ENCODE peak calls at places on chromosomes 2 and 18, in four cellular contexts. One of them, this sample, is unnamed.

GRCh38 chr2:58046585-58047372 is at the start of gene VRK2:
- DNase-seq in H1: peak
- DNase-seq in mesenchymal stem cell: peak
- DNase-seq in mesendoderm: peak
- DNase-seq in this sample: peak

GRCh38 chr2:69946351-69947077 is 14.9 kb downstream of the ASPRV1 start:
- DNase-seq in mesenchymal stem cell: peak
- DNase-seq in mesendoderm: no peak
- DNase-seq in H1: no peak
- DNase-seq in this sample: peak

GRCh38 chr2:192558637-192559036 is 363.9 kb upstream of the TMEFF2 start:
- DNase-seq in mesendoderm: no peak
- DNase-seq in mesenchymal stem cell: no peak
- DNase-seq in H1: no peak
- DNase-seq in this sample: no peak

GRCh38 chr2:12020833-12021469 is 274.5 kb downstream of the LPIN1 start:
- DNase-seq in H1: no peak
- DNase-seq in mesenchymal stem cell: no peak
- DNase-seq in mesendoderm: no peak
- DNase-seq in this sample: no peak

GRCh38 chr2:41116106-41116797 is 664.4 kb upstream of the SLC8A1 start:
- DNase-seq in mesenchymal stem cell: no peak
- DNase-seq in mesendoderm: no peak
- DNase-seq in H1: no peak
- DNase-seq in this sample: no peak

GRCh38 chr2:24984912-24985311 is 13.2 kb upstream of the DNAJC27 start:
- DNase-seq in H1: no peak
- DNase-seq in mesendoderm: peak
- DNase-seq in mesenchymal stem cell: peak
- DNase-seq in this sample: peak

GRCh38 chr2:109510136-109511028 is 103.4 kb downstream of the SEPTIN10 start:
- DNase-seq in H1: peak
- DNase-seq in mesendoderm: peak
- DNase-seq in mesenchymal stem cell: peak
- DNase-seq in this sample: peak

GRCh38 chr2:24206242-24206641 is 31.4 kb downstream of the FAM228A start:
- DNase-seq in mesenchymal stem cell: no peak
- DNase-seq in mesendoderm: no peak
- DNase-seq in H1: no peak
- DNase-seq in this sample: no peak

GRCh38 chr2:207405150-207405549 is 124.6 kb upstream of the CREB1 start:
- DNase-seq in H1: no peak
- DNase-seq in mesenchymal stem cell: no peak
- DNase-seq in mesendoderm: no peak
- DNase-seq in this sample: no peak

GRCh38 chr2:137886432-137886831 is 77.8 kb upstream of the HNMT start:
- DNase-seq in H1: no peak
- DNase-seq in mesenchymal stem cell: no peak
- DNase-seq in mesendoderm: peak
- DNase-seq in this sample: no peak

GRCh38 chr2:12032975-12033374 is 286.5 kb downstream of the LPIN1 start:
- DNase-seq in mesendoderm: peak
- DNase-seq in mesenchymal stem cell: peak
- DNase-seq in H1: no peak
- DNase-seq in this sample: peak

GRCh38 chr2:45714679-45715078 is 63.2 kb downstream of the PRKCE start:
- DNase-seq in mesenchymal stem cell: no peak
- DNase-seq in H1: no peak
- DNase-seq in mesendoderm: no peak
- DNase-seq in this sample: no peak

GRCh38 chr2:27353762-27354596 is 2.6 kb downstream of the GTF3C2 start:
- DNase-seq in mesendoderm: peak
- DNase-seq in mesenchymal stem cell: peak
- DNase-seq in H1: no peak
- DNase-seq in this sample: peak

GRCh38 chr18:2302628-2303516 is 268.4 kb downstream of the METTL4 start:
- DNase-seq in mesenchymal stem cell: no peak
- DNase-seq in H1: no peak
- DNase-seq in mesendoderm: peak
- DNase-seq in this sample: no peak

GRCh38 chr2:174623690-174624089 is 26.1 kb upstream of the WIPF1 start:
- DNase-seq in mesenchymal stem cell: no peak
- DNase-seq in H1: no peak
- DNase-seq in mesendoderm: no peak
- DNase-seq in this sample: no peak

GRCh38 chr2:147572622-147573021 is 272.2 kb upstream of the ACVR2A start:
- DNase-seq in mesenchymal stem cell: no peak
- DNase-seq in H1: no peak
- DNase-seq in mesendoderm: peak
- DNase-seq in this sample: no peak

GRCh38 chr2:174682578-174683391 is 81.5 kb downstream of the CHRNA1 start:
- DNase-seq in mesendoderm: peak
- DNase-seq in mesenchymal stem cell: peak
- DNase-seq in H1: no peak
- DNase-seq in this sample: peak

GRCh38 chr2:145006957-145007672 is 487.2 kb upstream of the ZEB2 start:
- DNase-seq in H1: no peak
- DNase-seq in mesenchymal stem cell: peak
- DNase-seq in mesendoderm: no peak
- DNase-seq in this sample: peak

GRCh38 chr2:6773007-6773693 is 92.6 kb downstream of the CMPK2 start:
- DNase-seq in H1: peak
- DNase-seq in mesendoderm: peak
- DNase-seq in mesenchymal stem cell: peak
- DNase-seq in this sample: peak

GRCh38 chr2:106561803-106562202 is 74.6 kb downstream of the CD8B2 start:
- DNase-seq in H1: no peak
- DNase-seq in mesendoderm: no peak
- DNase-seq in mesenchymal stem cell: no peak
- DNase-seq in this sample: no peak

GRCh38 chr2:95569170-95569569 is 22.6 kb upstream of the TRIM43 start:
- DNase-seq in mesenchymal stem cell: no peak
- DNase-seq in H1: no peak
- DNase-seq in mesendoderm: no peak
- DNase-seq in this sample: no peak

GRCh38 chr18:77055429-77056310 is 76.9 kb downstream of the MBP start:
- DNase-seq in mesendoderm: no peak
- DNase-seq in H1: no peak
- DNase-seq in mesenchymal stem cell: peak
- DNase-seq in this sample: peak
- H4K8ac ChIP-seq in mesendoderm: no peak
- H4K8ac ChIP-seq in H1: no peak
- H4K8ac ChIP-seq in mesenchymal stem cell: peak
- H4K8ac ChIP-seq in this sample: peak

DNA sequence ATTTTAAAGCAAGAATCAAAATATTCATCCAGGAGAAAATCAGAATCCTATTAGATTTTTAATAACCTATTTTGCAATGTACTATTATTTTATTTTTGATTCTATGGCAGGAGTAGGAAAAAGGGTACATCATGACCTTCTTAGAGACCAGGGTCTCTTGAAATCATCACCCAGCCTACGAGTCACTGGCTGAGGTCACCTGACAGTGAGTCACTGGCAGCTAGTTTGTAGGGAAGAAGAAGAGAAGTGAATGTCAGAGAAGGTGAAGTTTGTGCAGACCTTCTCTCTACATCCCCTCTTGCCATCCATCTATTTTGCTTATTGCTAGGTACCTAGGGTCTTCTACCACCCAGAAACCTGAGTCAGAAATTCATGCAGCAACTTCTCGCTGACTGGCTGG is 144.2 kb downstream of the ALK start:
- DNase-seq in mesenchymal stem cell: no peak
- DNase-seq in H1: no peak
- DNase-seq in mesendoderm: peak
- DNase-seq in this sample: peak
- H4K8ac ChIP-seq in mesenchymal stem cell: no peak
- H4K8ac ChIP-seq in H1: no peak
- H4K8ac ChIP-seq in mesendoderm: no peak
- H4K8ac ChIP-seq in this sample: no peak

GRCh38 chr2:15810451-15811150 is 129.7 kb upstream of the MYCN start:
- DNase-seq in mesenchymal stem cell: no peak
- DNase-seq in mesendoderm: no peak
- DNase-seq in H1: no peak
- DNase-seq in this sample: no peak
- H4K8ac ChIP-seq in mesenchymal stem cell: no peak
- H4K8ac ChIP-seq in mesendoderm: no peak
- H4K8ac ChIP-seq in H1: no peak
- H4K8ac ChIP-seq in this sample: no peak

DNA sequence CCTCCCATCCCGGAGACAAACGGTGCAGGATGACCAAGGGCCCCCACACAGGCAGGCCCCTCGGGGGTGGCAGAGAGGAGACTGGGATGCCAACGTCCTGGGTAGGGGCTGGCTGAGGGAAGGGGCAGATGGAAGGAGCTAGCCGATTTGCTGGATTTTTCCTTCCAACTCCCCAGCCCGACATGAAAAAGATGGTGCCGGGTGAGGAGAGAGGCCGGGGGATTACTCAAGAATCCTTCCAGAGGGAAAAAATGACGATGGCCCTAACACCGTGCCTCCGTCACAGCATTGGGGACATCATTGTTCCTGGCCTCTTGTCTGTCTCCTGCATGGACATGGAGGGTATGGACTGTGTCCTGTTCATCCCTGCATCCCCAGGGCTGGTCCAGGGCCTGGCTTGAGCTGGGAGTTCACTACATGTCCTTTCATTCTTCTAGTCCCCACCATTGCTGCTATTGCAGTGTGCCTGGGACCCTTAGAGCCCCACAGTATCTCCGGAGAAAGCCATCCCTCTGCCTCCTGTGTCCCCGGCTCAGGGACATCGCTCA is 217.7 kb downstream of the TNS1 start:
- DNase-seq in H1: no peak
- DNase-seq in mesendoderm: no peak
- DNase-seq in mesenchymal stem cell: no peak
- DNase-seq in this sample: no peak
- H4K8ac ChIP-seq in H1: no peak
- H4K8ac ChIP-seq in mesendoderm: no peak
- H4K8ac ChIP-seq in mesenchymal stem cell: no peak
- H4K8ac ChIP-seq in this sample: peak

GRCh38 chr2:74179063-74179865 is 585 bp upstream of the MOB1A start:
- DNase-seq in mesenchymal stem cell: no peak
- DNase-seq in mesendoderm: no peak
- DNase-seq in H1: no peak
- DNase-seq in this sample: no peak
- H4K8ac ChIP-seq in mesenchymal stem cell: peak
- H4K8ac ChIP-seq in mesendoderm: no peak
- H4K8ac ChIP-seq in H1: no peak
- H4K8ac ChIP-seq in this sample: peak

GRCh38 chr2:239714116-239714515 is 311.0 kb downstream of the NDUFA10 start:
- DNase-seq in H1: no peak
- DNase-seq in mesendoderm: no peak
- DNase-seq in mesenchymal stem cell: no peak
- DNase-seq in this sample: no peak

GRCh38 chr2:239712755-239713154 is 311.9 kb upstream of the HDAC4 start:
- DNase-seq in mesenchymal stem cell: no peak
- DNase-seq in H1: no peak
- DNase-seq in mesendoderm: no peak
- DNase-seq in this sample: no peak

GRCh38 chr2:239710953-239711861 is 310.4 kb upstream of the HDAC4 start:
- DNase-seq in mesenchymal stem cell: no peak
- DNase-seq in mesendoderm: peak
- DNase-seq in H1: no peak
- DNase-seq in this sample: no peak

GRCh38 chr2:239715202-239715601 is 309.9 kb downstream of the NDUFA10 start:
- DNase-seq in mesendoderm: no peak
- DNase-seq in mesenchymal stem cell: no peak
- DNase-seq in H1: no peak
- DNase-seq in this sample: no peak

DNA sequence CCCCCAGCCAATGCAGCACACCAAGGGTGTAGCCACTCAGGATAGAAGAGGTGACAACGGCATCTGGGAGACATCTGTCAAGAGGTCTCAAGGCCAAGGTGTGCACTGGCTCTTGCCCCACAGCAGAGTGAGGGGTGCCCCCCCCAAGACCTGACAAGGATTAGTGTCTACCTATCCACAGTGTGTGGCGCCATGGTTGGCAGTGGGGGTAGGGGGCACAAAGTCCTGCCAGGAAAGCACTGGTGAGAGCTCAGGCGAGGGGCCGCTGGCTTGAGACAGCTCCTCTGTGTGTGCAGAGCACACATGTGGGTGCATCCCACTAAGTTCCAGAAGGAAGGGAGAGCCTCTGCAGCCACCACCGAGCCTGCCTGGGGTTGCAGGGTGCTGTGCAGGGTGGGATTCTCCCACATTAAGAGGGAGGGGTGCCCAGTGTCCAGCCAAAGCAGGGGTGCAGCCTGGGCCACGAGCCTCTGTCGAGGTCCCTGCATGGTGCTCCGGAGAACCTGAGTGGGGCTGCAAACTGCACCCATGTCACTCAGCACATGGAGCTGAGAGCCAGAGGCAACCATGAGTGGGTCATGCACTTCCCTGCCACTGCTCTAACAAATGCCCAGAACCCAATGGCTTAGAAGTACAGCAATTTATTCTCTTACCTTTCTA is 311.2 kb upstream of the HDAC4 start:
- DNase-seq in H1: no peak
- DNase-seq in mesenchymal stem cell: no peak
- DNase-seq in mesendoderm: no peak
- DNase-seq in this sample: no peak
- H4K8ac ChIP-seq in H1: no peak
- H4K8ac ChIP-seq in mesenchymal stem cell: no peak
- H4K8ac ChIP-seq in mesendoderm: no peak
- H4K8ac ChIP-seq in this sample: no peak

This sample was measured in IMR-90.